ENCODE peak calls at places on chromosome 17, in eight cellular contexts. J is kidney epithelial cell, B is colonic mucosa, P is tibial nerve, A is GM10248, Z is WERI-Rb-1, E is heart right ventricle, C is WTC11. F is an unnamed sample.

GRCh38 chr17:57091186-57091618 is 6.2 kb downstream of the AKAP1 start:
- DNase-seq in P (no peak), C (no peak), J (no peak), Z (no peak), A (no peak), E (peak), B (no peak), F (no peak)

GRCh38 chr17:74569392-74570003 is 2.2 kb upstream of the CD300H start:
- DNase-seq in A (no peak), P (peak), C (no peak), B (peak), E (no peak), J (peak), Z (peak), F (no peak)

GRCh38 chr17:77741109-77741508 is 217.4 kb upstream of the TNRC6C start:
- DNase-seq in A (no peak), P (no peak), B (peak), E (no peak), Z (no peak), C (peak), J (no peak), F (no peak)

GRCh38 chr17:32671891-32672290 is 185.1 kb downstream of the CDK5R1 start:
- DNase-seq in C (no peak), E (peak), Z (no peak), A (no peak), J (no peak), B (peak), P (peak), F (no peak)

GRCh38 chr17:40343126-40344119 is 21.1 kb downstream of the GJD3 start:
- DNase-seq in J (no peak), E (peak), C (no peak), P (no peak), B (peak), A (no peak), Z (peak), F (no peak)

GRCh38 chr17:58319181-58320162 is 9.1 kb downstream of the TSPOAP1 start:
- DNase-seq in Z (no peak), C (peak), A (no peak), E (no peak), P (no peak), J (no peak), B (no peak), F (no peak)

GRCh38 chr17:77356690-77357201 is 216.0 kb downstream of the SEC14L1 start:
- DNase-seq in J (no peak), E (no peak), P (no peak), B (peak), Z (peak), A (no peak), C (no peak), F (no peak)

GRCh38 chr17:40817103-40817682 is 5.2 kb downstream of the KRT10 start:
- DNase-seq in J (no peak), C (no peak), B (no peak), Z (no peak), A (no peak), E (no peak), P (no peak), F (no peak)

GRCh38 chr17:33560165-33560564 is 267.1 kb upstream of the ASIC2 start:
- DNase-seq in P (no peak), E (no peak), J (no peak), B (no peak), C (no peak), Z (no peak), A (no peak), F (no peak)

GRCh38 chr17:55742272-55743102 is 8.4 kb upstream of the PCTP start:
- DNase-seq in Z (no peak), J (no peak), B (no peak), A (peak), E (no peak), P (no peak), C (no peak), F (no peak)

GRCh38 chr17:4185656-4186055 is 42.7 kb downstream of the CYB5D2 start:
- DNase-seq in C (no peak), P (no peak), Z (no peak), A (no peak), J (no peak), E (no peak), B (no peak), F (no peak)

GRCh38 chr17:6491071-6491700 is 46.9 kb downstream of the PIMREG start:
- DNase-seq in C (no peak), B (no peak), A (no peak), J (no peak), Z (no peak), E (no peak), P (no peak), F (no peak)
- TF ChIP-seq CTCF in C (no peak), B (no peak), A (no peak), J (no peak), Z (no peak), E (no peak), P (no peak), F (no peak)

GRCh38 chr17:79041723-79042420 is 17.9 kb downstream of the C1QTNF1 start:
- DNase-seq in A (no peak), B (no peak), J (no peak), E (no peak), C (no peak), P (no peak), Z (no peak), F (no peak)
- TF ChIP-seq CTCF in A (no peak), B (no peak), J (no peak), E (no peak), C (no peak), P (no peak), Z (no peak), F (no peak)

DNA sequence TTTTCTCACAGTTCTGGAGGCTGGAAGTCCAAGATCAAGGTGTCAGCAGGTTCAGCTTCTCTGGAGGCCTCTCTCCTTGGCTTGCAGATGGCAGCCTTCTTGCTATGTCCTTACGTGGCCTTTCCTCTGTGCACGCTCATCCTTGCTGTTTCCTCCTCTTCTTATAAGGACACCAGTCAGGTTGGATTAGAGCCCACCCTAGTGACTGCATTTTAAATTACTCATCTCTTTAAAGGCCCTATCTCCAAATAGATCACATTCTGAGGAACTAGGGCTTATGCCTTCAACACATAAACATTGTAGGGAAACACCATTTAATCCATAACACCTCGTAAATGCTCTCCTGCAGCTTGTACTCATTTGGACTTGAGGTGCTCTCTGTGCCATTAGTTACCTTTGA is 36.3 kb downstream of the DHRS7C start:
- DNase-seq in B (no peak), Z (no peak), J (no peak), C (no peak), A (no peak), E (no peak), P (no peak), F (no peak)
- TF ChIP-seq CTCF in B (no peak), Z (no peak), J (no peak), C (no peak), A (no peak), E (no peak), P (no peak), F (no peak)

GRCh38 chr17:29253037-29253436 is 6.4 kb downstream of the CRYBA1 start:
- DNase-seq in P (no peak), J (no peak), A (no peak), Z (no peak), E (no peak), C (no peak), B (no peak), F (no peak)
- TF ChIP-seq CTCF in P (no peak), J (no peak), A (no peak), Z (no peak), E (no peak), C (no peak), B (no peak), F (no peak)

GRCh38 chr17:13931111-13931526 is 138.2 kb upstream of the COX10 start:
- DNase-seq in C (no peak), E (peak), B (peak), A (no peak), Z (no peak), J (no peak), P (peak), F (no peak)

GRCh38 chr17:13922885-13923284 is 146.4 kb upstream of the COX10 start:
- DNase-seq in P (no peak), A (no peak), J (no peak), C (no peak), B (no peak), Z (peak), E (no peak), F (no peak)

GRCh38 chr17:13921841-13922776 is 147.2 kb upstream of the COX10 start:
- DNase-seq in A (no peak), J (no peak), C (no peak), P (no peak), B (no peak), Z (peak), E (no peak), F (no peak)

GRCh38 chr17:13920413-13920812 is 148.9 kb upstream of the COX10 start:
- DNase-seq in J (no peak), P (no peak), Z (no peak), C (no peak), A (no peak), B (no peak), E (no peak), F (no peak)

DNA sequence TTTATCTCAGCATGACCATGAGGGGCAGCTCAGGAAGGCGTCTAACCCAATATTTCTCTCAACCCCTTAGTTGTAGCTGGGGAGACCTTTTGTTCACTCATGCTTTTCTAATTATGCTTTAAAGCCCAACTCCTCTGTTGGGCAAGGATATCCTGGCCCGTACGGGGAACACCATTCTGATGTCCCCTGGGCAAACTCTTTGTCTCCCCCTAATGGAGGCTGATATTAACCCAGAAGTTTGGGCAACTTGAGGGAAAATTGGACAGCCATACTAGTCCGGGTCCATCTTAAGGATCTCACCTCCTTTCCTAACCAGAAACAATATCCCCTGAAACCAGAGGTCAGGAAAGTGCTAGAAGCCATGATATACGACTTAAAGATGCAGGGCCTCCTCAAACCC is 143.7 kb upstream of the COX10 start:
- DNase-seq in B (no peak), A (no peak), P (no peak), Z (no peak), E (no peak), C (no peak), J (no peak), F (no peak)
- TF ChIP-seq CTCF in B (no peak), A (no peak), P (no peak), Z (peak), E (peak), C (no peak), J (no peak), F (no peak)

GRCh38 chr17:47896672-47897490 is 845 bp downstream of the SP2 start:
- DNase-seq in E (no peak), A (no peak), J (no peak), C (no peak), P (no peak), Z (no peak), B (peak), F (no peak)

GRCh38 chr17:47897561-47897960 is 1.5 kb downstream of the SP2 start:
- DNase-seq in A (no peak), Z (no peak), B (no peak), C (no peak), E (no peak), P (no peak), J (no peak), F (no peak)

GRCh38 chr17:47895856-47896671 is at the start of gene SP2:
- DNase-seq in E (peak), J (peak), A (peak), Z (peak), C (peak), B (peak), P (peak), F (peak)

GRCh38 chr17:47895254-47895855 is 681 bp upstream of the SP2 start:
- DNase-seq in E (no peak), C (no peak), B (peak), Z (peak), J (no peak), A (no peak), P (no peak), F (no peak)

DNA sequence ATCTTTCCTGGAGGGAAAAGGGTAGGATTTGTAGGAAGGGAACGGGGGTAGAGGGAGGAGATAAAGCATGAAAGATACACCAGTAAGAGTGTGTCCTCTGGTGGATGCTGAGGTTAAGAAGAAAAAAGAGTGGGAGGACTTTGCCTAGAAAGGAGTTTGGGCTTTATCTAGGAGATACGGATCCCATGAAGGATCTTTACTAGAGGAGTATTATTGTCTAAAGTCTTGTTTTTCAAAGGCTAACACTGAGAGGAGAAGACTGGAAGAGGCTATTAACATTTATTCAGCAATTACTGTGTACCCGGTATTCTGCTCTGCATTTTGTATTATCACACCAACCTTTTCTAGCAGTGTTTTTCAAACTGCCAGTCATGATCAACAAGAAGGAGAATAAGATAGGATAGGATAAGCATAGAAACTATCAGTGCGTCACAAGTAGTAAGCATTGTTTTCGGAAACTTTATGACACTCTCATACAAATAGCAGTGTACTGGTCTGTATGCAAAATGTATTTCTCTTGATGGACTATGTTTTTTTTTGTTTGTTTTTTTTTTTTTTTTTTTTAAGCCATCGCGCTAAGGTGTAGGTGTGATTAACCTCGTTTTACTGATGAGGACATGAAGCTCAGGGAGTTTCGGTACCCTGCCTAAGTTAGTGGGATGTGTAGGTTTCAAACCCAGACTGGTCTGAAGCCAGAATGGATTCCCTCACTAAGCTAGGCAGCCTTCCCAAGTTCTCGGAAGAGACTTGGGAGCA is 1.4 kb upstream of the SP2 start:
- DNase-seq in Z (no peak), B (no peak), P (no peak), A (no peak), J (no peak), E (no peak), C (no peak), F (no peak)
- TF ChIP-seq CTCF in Z (no peak), B (no peak), P (no peak), A (no peak), J (no peak), E (no peak), C (no peak), F (no peak)